ENCODE peak calls at places on chromosomes 2 and 18, in seven cellular contexts. I, T, O, R, Q, K and J are unnamed samples.
A peak's percentile ranks its signal among the peaks of the same experiment; 100 is the strongest.

GRCh38 chr18:35933982-35934381 is 38.5 kb upstream of the RMP24 start:
- DNase-seq in I (peak; percentile 83), T (no peak), O (peak; percentile 95), R (no peak), Q (peak; percentile 59), K (peak; percentile 64), J (peak; percentile 83)

GRCh38 chr2:42338567-42339190 is 22.3 kb downstream of the COX7A2L start:
- DNase-seq in I (no peak), T (no peak), O (no peak), R (no peak), Q (no peak), K (no peak), J (no peak)

GRCh38 chr2:170701011-170701410 is 14.1 kb upstream of the SP5 start:
- DNase-seq in I (no peak), T (no peak), O (no peak), R (no peak), Q (no peak), K (no peak), J (no peak)

GRCh38 chr18:49786019-49786720 is 27.2 kb downstream of the ACAA2 start:
- DNase-seq in I (no peak), T (peak; percentile 34), O (no peak), R (no peak), Q (no peak), K (no peak), J (no peak)

GRCh38 chr2:218981390-218982311 is 3.3 kb downstream of the FEV start:
- DNase-seq in I (peak; percentile 21), T (no peak), O (no peak), R (no peak), Q (no peak), K (no peak), J (peak; percentile 70)

GRCh38 chr2:188450740-188451480 is 159.2 kb downstream of the GULP1 start:
- DNase-seq in I (no peak), T (no peak), O (peak; percentile 29), R (no peak), Q (no peak), K (no peak), J (no peak)

GRCh38 chr18:6997802-6998201 is 119.8 kb downstream of the LAMA1 start:
- DNase-seq in I (no peak), T (no peak), O (no peak), R (no peak), Q (no peak), K (no peak), J (no peak)

GRCh38 chr2:166494140-166494544 is at the start of gene SCN7A:
- DNase-seq in I (no peak), T (no peak), O (peak; percentile 89), R (no peak), Q (no peak), K (no peak), J (peak; percentile 11)

GRCh38 chr2:120722603-120723421 is 12.9 kb upstream of the GLI2 start:
- DNase-seq in I (peak; percentile 70), T (no peak), O (peak; percentile 24), R (no peak), Q (no peak), K (no peak), J (no peak)

GRCh38 chr2:121021685-121022084 is 263.3 kb downstream of the TFCP2L1 start:
- DNase-seq in I (no peak), T (no peak), O (no peak), R (no peak), Q (no peak), K (no peak), J (no peak)

GRCh38 chr2:224086226-224086911 is 47.3 kb upstream of the SERPINE2 start:
- DNase-seq in I (peak; percentile 93), T (no peak), O (no peak), R (no peak), Q (peak; percentile 74), K (peak; percentile 88), J (peak; percentile 78)

GRCh38 chr2:174711206-174711605 is 53.1 kb downstream of the CHRNA1 start:
- DNase-seq in I (peak; percentile 45), T (no peak), O (no peak), R (no peak), Q (peak; percentile 3), K (no peak), J (no peak)